ENCODE peak calls at places on chromosomes 7 and 10, in four cellular contexts. B is H9, Y is IMR-90, X is neuronal stem cell. H is an unnamed sample. For H3K79me1, the result is how much of the 10 kb centered on the place peaks cover.

GRCh38 chr7:1643270-1644092 is 26.6 kb upstream of the ELFN1 start:
- DNase-seq in X (no peak), Y (no peak), B (no peak), H (no peak)

GRCh38 chr10:30510184-30510931 is 76.4 kb downstream of the MAP3K8 start:
- DNase-seq in Y (peak), B (no peak), X (no peak), H (no peak)

GRCh38 chr10:2949948-2950354 is 117.4 kb upstream of the PFKP start:
- DNase-seq in B (no peak), X (no peak), Y (peak), H (no peak)

GRCh38 chr7:45000096-45001032 is at the start of gene CCM2:
- DNase-seq in Y (peak), B (no peak), X (no peak), H (peak)

GRCh38 chr10:34219860-34220518 is 595.1 kb downstream of the PARD3 start:
- DNase-seq in B (no peak), X (no peak), Y (no peak), H (no peak)

GRCh38 chr10:11867497-11867896 is 44.3 kb downstream of the PROSER2 start:
- DNase-seq in Y (no peak), X (no peak), B (no peak), H (no peak)

GRCh38 chr7:66522518-66522917 is 106.2 kb upstream of the KCTD7 start:
- DNase-seq in X (no peak), B (no peak), Y (no peak), H (no peak)

GRCh38 chr7:106022193-106022821 is 59.2 kb downstream of the CDHR3 start:
- DNase-seq in Y (no peak), X (no peak), B (no peak), H (peak)

GRCh38 chr10:101566333-101567164 is 21.5 kb downstream of the POLL start:
- DNase-seq in X (no peak), Y (peak), B (peak), H (peak)

GRCh38 chr10:113563306-113564088 is 10.6 kb downstream of the HABP2 start:
- DNase-seq in B (peak), X (peak), Y (peak), H (peak)

GRCh38 chr10:93333278-93333978 is 148.7 kb downstream of the MYOF start:
- DNase-seq in B (peak), Y (no peak), X (no peak), H (peak)

GRCh38 chr7:2575733-2576350 is 17.1 kb downstream of the IQCE start:
- DNase-seq in B (no peak), X (no peak), Y (peak), H (no peak)

GRCh38 chr7:32496052-32496813 is 944 bp downstream of the AVL9 start:
- DNase-seq in Y (no peak), B (no peak), X (no peak), H (no peak)

GRCh38 chr10:7523656-7524055 is 112.8 kb upstream of the SFMBT2 start:
- DNase-seq in B (no peak), Y (no peak), X (no peak), H (no peak)

GRCh38 chr7:92088266-92088665 is 46.0 kb downstream of the CYP51A1 start:
- DNase-seq in Y (no peak), X (no peak), B (no peak), H (no peak)

GRCh38 chr10:112448903-112449302 is 1.9 kb downstream of the VTI1A start:
- DNase-seq in B (no peak), Y (no peak), X (no peak), H (no peak)

GRCh38 chr7:78472519-78472918 is 673.9 kb downstream of the PHTF2 start:
- DNase-seq in B (no peak), X (no peak), Y (peak), H (peak)

GRCh38 chr10:8375137-8375536 is 320.6 kb downstream of the GATA3 start:
- DNase-seq in Y (no peak), B (no peak), X (no peak), H (no peak)

GRCh38 chr10:16646474-16647059 is 124.9 kb upstream of the C1QL3 start:
- DNase-seq in X (no peak), B (no peak), Y (no peak), H (no peak)

GRCh38 chr10:110067960-110068770 is 60.4 kb downstream of the ADD3 start:
- DNase-seq in X (no peak), B (no peak), Y (no peak), H (peak)

GRCh38 chr10:49633327-49634045 is 19.6 kb downstream of the CHAT start:
- DNase-seq in Y (no peak), X (no peak), B (no peak), H (no peak)

GRCh38 chr7:45921699-45922519 is 837 bp upstream of the IGFBP3 start:
- DNase-seq in X (peak), B (peak), Y (peak), H (peak)

GRCh38 chr7:150401424-150401790 is 22.3 kb downstream of the ZNF775 start:
- DNase-seq in Y (no peak), X (no peak), B (no peak), H (no peak)

GRCh38 chr7:150402671-150403321 is 23.7 kb downstream of the ZNF775 start:
- DNase-seq in Y (no peak), B (no peak), X (no peak), H (no peak)

GRCh38 chr7:150400779-150401423 is 21.8 kb downstream of the ZNF775 start:
- DNase-seq in X (no peak), Y (no peak), B (peak), H (peak)

GRCh38 chr7:150403376-150404171 is 24.4 kb downstream of the ZNF775 start:
- DNase-seq in X (no peak), B (peak), Y (no peak), H (no peak)

GRCh38 chr7:150401861-150402631 is 22.9 kb downstream of the ZNF775 start:
- DNase-seq in Y (no peak), X (no peak), B (peak), H (peak)
- H3K79me1 ChIP-seq in Y (under half), X (under half), B (under half), H (under half)

GRCh38 chr7:100744605-100745004 is 11.2 kb downstream of the ZAN start:
- DNase-seq in X (no peak), Y (no peak), B (no peak), H (no peak)

GRCh38 chr7:100739934-100740333 is 6.5 kb downstream of the ZAN start:
- DNase-seq in X (no peak), B (no peak), Y (no peak), H (no peak)

GRCh38 chr7:100745184-100745583 is 11.8 kb downstream of the ZAN start:
- DNase-seq in X (no peak), Y (peak), B (no peak), H (peak)
- H3K79me1 ChIP-seq in X (under half), Y (under half), B (under half), H (under half)

GRCh38 chr10:132641966-132642731 is 104.6 kb downstream of the INPP5A start:
- DNase-seq in Y (no peak), B (no peak), X (no peak), H (no peak)

GRCh38 chr10:132639470-132639869 is 101.9 kb downstream of the INPP5A start:
- DNase-seq in B (no peak), X (no peak), Y (no peak), H (no peak)

GRCh38 chr10:132641401-132641800 is 103.8 kb downstream of the INPP5A start:
- DNase-seq in B (peak), Y (no peak), X (no peak), H (no peak)

GRCh38 chr10:132642732-132643008 is 105.1 kb downstream of the INPP5A start:
- DNase-seq in X (no peak), Y (no peak), B (peak), H (no peak)

DNA sequence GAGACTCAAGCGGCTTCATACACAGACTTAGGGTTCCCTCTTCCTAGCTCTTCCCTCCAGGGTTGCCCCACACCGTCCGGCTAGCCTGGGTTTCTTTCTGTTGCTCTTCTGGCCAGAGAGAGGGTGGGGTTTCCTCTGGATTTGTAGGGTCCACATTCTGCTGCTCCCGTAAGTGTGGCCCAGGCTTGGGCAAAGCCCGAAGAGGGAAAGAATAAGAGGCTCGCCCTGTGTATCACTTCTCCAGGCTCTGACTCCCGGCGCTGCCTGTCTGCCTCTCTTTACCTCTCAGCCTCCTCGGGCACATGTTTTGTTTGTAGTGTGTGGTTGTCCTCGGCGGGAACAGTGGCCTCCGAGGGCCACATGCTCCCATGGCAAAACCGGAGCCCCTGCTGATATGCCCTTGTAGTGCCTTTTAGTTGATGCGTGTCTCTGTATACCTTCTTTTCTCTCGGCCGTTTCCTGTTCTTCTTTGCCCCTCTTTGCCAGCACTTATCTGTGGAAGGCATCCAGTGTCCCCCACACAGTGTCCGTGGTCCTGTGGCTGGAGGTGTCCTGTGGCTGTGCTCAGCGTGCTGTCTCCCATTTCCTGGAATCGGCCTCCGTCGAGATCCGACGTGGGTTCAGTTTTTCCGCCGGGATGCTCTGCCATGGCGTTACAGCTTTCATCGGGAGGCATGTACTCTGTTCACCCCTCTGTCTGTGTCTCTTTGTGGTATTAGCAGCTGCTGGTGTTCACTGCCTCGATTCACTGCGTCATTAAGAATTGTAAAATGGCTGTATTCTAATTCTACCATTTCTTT is 102.9 kb downstream of the INPP5A start:
- DNase-seq in X (no peak), Y (no peak), B (peak), H (no peak)
- H3K79me1 ChIP-seq in X (under half), Y (half or more), B (under half), H (under half)

GRCh38 chr7:142791502-142791901 is 20.7 kb downstream of the PRSS2 start:
- DNase-seq in B (no peak), X (no peak), Y (no peak), H (no peak)

GRCh38 chr7:142792593-142792992 is 21.8 kb downstream of the PRSS2 start:
- DNase-seq in Y (no peak), B (no peak), X (no peak), H (no peak)

GRCh38 chr7:142793156-142793555 is 22.4 kb downstream of the PRSS2 start:
- DNase-seq in Y (no peak), X (no peak), B (no peak), H (no peak)

GRCh38 chr7:142790565-142790964 is 19.8 kb downstream of the PRSS2 start:
- DNase-seq in B (no peak), Y (no peak), X (no peak), H (no peak)

DNA sequence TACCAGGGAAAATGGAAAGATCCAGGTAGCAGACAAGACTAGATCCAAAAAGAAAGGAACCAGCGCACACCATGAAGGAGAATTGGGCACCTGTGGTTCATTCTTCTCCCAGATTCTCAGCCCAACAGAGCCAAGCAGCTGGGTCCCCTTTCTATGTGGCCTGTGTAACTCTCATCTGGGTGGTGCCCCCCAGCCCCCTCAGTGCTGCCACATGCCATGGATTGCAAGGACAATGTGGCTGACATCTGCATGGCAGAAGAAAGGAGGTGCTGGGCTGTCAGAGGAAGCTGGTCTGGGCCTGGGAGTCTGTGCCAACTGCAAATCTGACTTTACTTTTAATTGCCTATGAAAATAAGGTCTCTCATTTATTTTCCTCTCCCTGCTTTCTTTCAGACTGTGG is 21.4 kb downstream of the PRSS2 start:
- DNase-seq in B (no peak), Y (no peak), X (no peak), H (no peak)
- H3K79me1 ChIP-seq in B (under half), Y (under half), X (under half), H (under half)

H was measured in mesendoderm.